ENCODE peak calls at places on chromosomes 4 and X, in six cellular contexts. One of them, this sample, is unnamed.

GRCh38 chr4:155908187-155909139 is 5.0 kb downstream of the TDO2 start:
- DNase-seq in kidney glomerular epithelial cell: no peak
- DNase-seq in neuronal stem cell: no peak
- DNase-seq in H54: no peak
- DNase-seq in naive B cell: no peak
- DNase-seq in lower lobe of right lung: no peak
- DNase-seq in this sample: no peak

GRCh38 chr4:158998624-158999023 is 104.3 kb upstream of the RAPGEF2 start:
- DNase-seq in neuronal stem cell: no peak
- DNase-seq in H54: no peak
- DNase-seq in naive B cell: no peak
- DNase-seq in kidney glomerular epithelial cell: no peak
- DNase-seq in lower lobe of right lung: no peak
- DNase-seq in this sample: no peak

GRCh38 chr4:154314248-154314647 is 177.4 kb downstream of the DCHS2 start:
- DNase-seq in lower lobe of right lung: no peak
- DNase-seq in neuronal stem cell: no peak
- DNase-seq in naive B cell: no peak
- DNase-seq in kidney glomerular epithelial cell: no peak
- DNase-seq in H54: no peak
- DNase-seq in this sample: no peak

GRCh38 chr4:8095956-8096689 is 62.5 kb downstream of the ABLIM2 start:
- DNase-seq in naive B cell: no peak
- DNase-seq in lower lobe of right lung: no peak
- DNase-seq in neuronal stem cell: no peak
- DNase-seq in H54: no peak
- DNase-seq in kidney glomerular epithelial cell: no peak
- DNase-seq in this sample: no peak

GRCh38 chr4:66920514-66920913 is 624.8 kb downstream of the CENPC start:
- DNase-seq in lower lobe of right lung: no peak
- DNase-seq in naive B cell: no peak
- DNase-seq in neuronal stem cell: no peak
- DNase-seq in H54: no peak
- DNase-seq in kidney glomerular epithelial cell: no peak
- DNase-seq in this sample: no peak

GRCh38 chr4:171025776-171026175 is 787.4 kb upstream of the GALNTL6 start:
- DNase-seq in naive B cell: no peak
- DNase-seq in neuronal stem cell: no peak
- DNase-seq in H54: no peak
- DNase-seq in lower lobe of right lung: no peak
- DNase-seq in kidney glomerular epithelial cell: no peak
- DNase-seq in this sample: no peak

GRCh38 chrX:79243691-79244090 is 99.2 kb downstream of the GPR174 start:
- DNase-seq in H54: no peak
- DNase-seq in kidney glomerular epithelial cell: no peak
- DNase-seq in naive B cell: no peak
- DNase-seq in lower lobe of right lung: no peak
- DNase-seq in neuronal stem cell: no peak
- DNase-seq in this sample: no peak

GRCh38 chr4:159856451-159856850 is 753.6 kb downstream of the RAPGEF2 start:
- DNase-seq in naive B cell: no peak
- DNase-seq in H54: no peak
- DNase-seq in neuronal stem cell: no peak
- DNase-seq in kidney glomerular epithelial cell: no peak
- DNase-seq in lower lobe of right lung: no peak
- DNase-seq in this sample: no peak